ENCODE peak calls at places on chromosomes 5 and 9, in four cellular contexts. One of them, this sample, is unnamed.
A peak's percentile ranks its signal among the peaks of the same experiment; 100 is the strongest.

GRCh38 chr9:16445141-16445920 is 425.1 kb downstream of the BNC2 start:
- DNase-seq in GM23248: peak; percentile 65
- DNase-seq in MM.1S: no peak
- DNase-seq in GM23338: no peak
- DNase-seq in this sample: no peak

GRCh38 chr5:180860273-180860886 is 696 bp downstream of the ZFP62 start:
- DNase-seq in MM.1S: peak; percentile 85
- DNase-seq in GM23338: peak; percentile 84
- DNase-seq in GM23248: peak; percentile 49
- DNase-seq in this sample: peak; percentile 90

GRCh38 chr5:385321-385720 is 57.7 kb upstream of the EXOC3 start:
- DNase-seq in GM23248: no peak
- DNase-seq in MM.1S: no peak
- DNase-seq in GM23338: no peak
- DNase-seq in this sample: no peak

GRCh38 chr9:131179561-131180219 is 54.3 kb downstream of the NUP214 start:
- DNase-seq in GM23248: peak; percentile 90
- DNase-seq in MM.1S: no peak
- DNase-seq in GM23338: no peak
- DNase-seq in this sample: peak; percentile 62

GRCh38 chr5:16737620-16738364 is 121.0 kb upstream of the RETREG1 start:
- DNase-seq in GM23338: peak; percentile 83
- DNase-seq in GM23248: no peak
- DNase-seq in MM.1S: no peak
- DNase-seq in this sample: no peak

GRCh38 chr5:134139891-134140469 is 25.5 kb downstream of the TCF7 start:
- DNase-seq in GM23248: no peak
- DNase-seq in MM.1S: no peak
- DNase-seq in GM23338: no peak
- DNase-seq in this sample: no peak

GRCh38 chr9:109939698-109940342 is 159.8 kb downstream of the PALM2AKAP2 start:
- DNase-seq in GM23338: no peak
- DNase-seq in MM.1S: no peak
- DNase-seq in GM23248: no peak
- DNase-seq in this sample: no peak

GRCh38 chr9:127545196-127546124 is 66.6 kb upstream of the STXBP1 start:
- DNase-seq in GM23248: peak; percentile 65
- DNase-seq in GM23338: no peak
- DNase-seq in MM.1S: no peak
- DNase-seq in this sample: no peak

GRCh38 chr9:79623799-79624721 is 52.3 kb downstream of the TLE4 start:
- DNase-seq in GM23248: peak; percentile 8
- DNase-seq in MM.1S: no peak
- DNase-seq in GM23338: no peak
- DNase-seq in this sample: peak; percentile 54

GRCh38 chr5:94153736-94154450 is 412.5 kb upstream of the POU5F2 start:
- DNase-seq in GM23248: peak; percentile 35
- DNase-seq in GM23338: no peak
- DNase-seq in MM.1S: no peak
- DNase-seq in this sample: no peak

GRCh38 chr5:88804444-88804843 is 78.5 kb downstream of the MEF2C start:
- DNase-seq in GM23338: no peak
- DNase-seq in MM.1S: no peak
- DNase-seq in GM23248: no peak
- DNase-seq in this sample: no peak

GRCh38 chr9:92165472-92165871 is 50.3 kb upstream of the SPTLC1 start:
- DNase-seq in GM23338: no peak
- DNase-seq in GM23248: no peak
- DNase-seq in MM.1S: no peak
- DNase-seq in this sample: no peak

GRCh38 chr9:111253742-111254437 is 76.1 kb downstream of the OR2K2 start:
- DNase-seq in GM23248: no peak
- DNase-seq in MM.1S: no peak
- DNase-seq in GM23338: no peak
- DNase-seq in this sample: no peak

GRCh38 chr9:137682431-137682991 is 63.7 kb downstream of the EHMT1 start:
- DNase-seq in GM23338: no peak
- DNase-seq in GM23248: no peak
- DNase-seq in MM.1S: peak; percentile 90
- DNase-seq in this sample: peak; percentile 83

GRCh38 chr9:137685035-137685885 is 66.5 kb downstream of the EHMT1 start:
- DNase-seq in GM23248: peak; percentile 44
- DNase-seq in MM.1S: no peak
- DNase-seq in GM23338: no peak
- DNase-seq in this sample: no peak

GRCh38 chr9:137685886-137686420 is 67.1 kb downstream of the EHMT1 start:
- DNase-seq in GM23338: no peak
- DNase-seq in MM.1S: no peak
- DNase-seq in GM23248: no peak
- DNase-seq in this sample: no peak

GRCh38 chr9:137680445-137681358 is 61.9 kb downstream of the EHMT1 start:
- DNase-seq in MM.1S: no peak
- DNase-seq in GM23248: no peak
- DNase-seq in GM23338: no peak
- DNase-seq in this sample: no peak

DNA sequence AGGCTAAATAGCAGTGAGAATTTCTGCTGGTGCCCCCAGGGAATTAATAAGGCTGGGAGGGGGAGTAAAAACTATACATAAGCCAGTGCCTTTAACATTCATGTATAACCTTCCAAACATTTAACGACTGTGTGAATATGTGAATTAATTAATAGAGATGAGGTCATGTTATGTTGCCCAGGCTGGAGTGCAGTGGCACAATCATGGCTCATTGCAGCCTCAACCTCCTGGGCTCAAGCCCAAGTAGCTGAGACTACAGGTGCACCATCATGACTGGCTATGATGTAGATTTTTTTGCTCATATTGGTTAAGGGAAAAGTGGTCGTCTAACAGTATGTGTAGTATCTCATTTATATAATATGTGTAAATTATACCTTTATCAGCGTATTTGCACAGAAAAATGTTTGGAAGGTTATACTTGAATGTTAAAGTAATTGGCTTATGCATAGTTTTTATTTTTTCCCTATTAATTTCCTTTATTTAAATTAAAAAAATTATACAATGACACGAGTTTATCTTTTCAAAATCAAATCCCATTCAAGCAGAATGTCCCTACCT is 64.6 kb downstream of the EHMT1 start:
- DNase-seq in MM.1S: no peak
- DNase-seq in GM23338: no peak
- DNase-seq in GM23248: no peak
- DNase-seq in this sample: no peak
- H3K4me1 ChIP-seq in MM.1S: peaks cover 42% of the 10 kb centered on the region
- H3K4me1 ChIP-seq in GM23338: peaks cover 77% of the 10 kb centered on the region
- H3K4me1 ChIP-seq in GM23248: peaks cover 11% of the 10 kb centered on the region
- H3K4me1 ChIP-seq in this sample: peaks cover 77% of the 10 kb centered on the region

DNA sequence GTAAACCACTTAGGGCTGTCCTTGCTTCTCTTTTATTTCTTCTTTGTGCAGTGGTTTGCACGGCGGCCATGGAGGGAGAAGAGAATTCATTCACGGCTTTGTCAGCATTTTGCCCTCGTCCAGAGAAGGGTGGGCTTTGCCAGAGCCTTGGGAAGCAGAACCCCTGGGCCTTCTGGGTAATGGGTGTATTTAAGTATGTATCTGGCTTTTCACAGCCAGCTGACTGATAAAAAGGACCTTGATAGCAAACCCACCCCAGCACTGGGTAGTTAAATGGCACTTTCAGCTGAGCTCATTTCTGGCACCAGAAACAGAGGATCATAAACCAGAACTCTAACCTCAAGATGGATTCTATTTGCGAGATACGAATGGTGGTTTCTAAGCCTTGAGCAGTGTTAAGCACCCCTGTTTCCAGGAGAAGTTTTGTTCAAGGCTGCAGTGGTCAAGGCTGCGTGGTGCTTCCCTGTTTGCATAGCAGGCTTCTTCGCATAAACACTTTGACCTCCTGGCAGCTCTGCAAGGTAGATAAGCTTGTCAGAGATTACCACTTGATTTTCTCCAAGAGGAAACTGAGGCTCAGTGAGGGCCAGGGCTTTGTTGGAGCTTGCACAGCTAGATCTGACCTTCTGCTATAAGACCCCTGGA is 441.6 kb upstream of the KLF4 start:
- DNase-seq in GM23338: no peak
- DNase-seq in MM.1S: no peak
- DNase-seq in GM23248: no peak
- DNase-seq in this sample: no peak
- TF ChIP-seq EZH2phosphoT487 in GM23338: no peak
- TF ChIP-seq EZH2phosphoT487 in MM.1S: no peak
- TF ChIP-seq EZH2phosphoT487 in GM23248: no peak
- TF ChIP-seq EZH2phosphoT487 in this sample: no peak

GRCh38 chr5:3460416-3460815 is 135.2 kb upstream of the IRX1 start:
- DNase-seq in GM23338: no peak
- DNase-seq in GM23248: no peak
- DNase-seq in MM.1S: no peak
- DNase-seq in this sample: no peak

GRCh38 chr5:3466392-3466791 is 129.2 kb upstream of the IRX1 start:
- DNase-seq in MM.1S: no peak
- DNase-seq in GM23338: no peak
- DNase-seq in GM23248: no peak
- DNase-seq in this sample: no peak
- H4K20me1 ChIP-seq in MM.1S: no peaks in the 10 kb centered on the region
- H4K20me1 ChIP-seq in GM23338: no peaks in the 10 kb centered on the region
- H4K20me1 ChIP-seq in GM23248: no peaks in the 10 kb centered on the region
- H4K20me1 ChIP-seq in this sample: no peaks in the 10 kb centered on the region

DNA sequence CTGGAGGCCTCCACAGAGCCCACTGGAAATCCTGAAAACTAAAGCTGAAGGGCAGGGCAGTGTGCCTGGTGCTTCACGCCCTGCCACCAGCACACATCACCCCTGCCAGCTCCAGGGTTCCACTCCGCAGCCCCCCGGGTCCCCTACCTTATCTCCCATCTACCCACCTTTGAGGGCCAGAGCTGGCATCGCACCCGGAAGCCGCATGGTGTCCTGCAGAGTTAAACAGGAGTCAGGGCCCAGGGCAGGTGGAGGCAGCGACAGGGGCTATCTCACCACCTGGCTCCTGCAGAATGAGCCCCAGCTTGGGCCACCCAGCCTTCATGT is 18.8 kb downstream of the PDGFRB start:
- DNase-seq in GM23248: no peak
- DNase-seq in GM23338: no peak
- DNase-seq in MM.1S: no peak
- DNase-seq in this sample: no peak
- H3K4me1 ChIP-seq in GM23248: peaks cover 63% of the 10 kb centered on the region
- H3K4me1 ChIP-seq in GM23338: peaks cover 17% of the 10 kb centered on the region
- H3K4me1 ChIP-seq in MM.1S: no peaks in the 10 kb centered on the region
- H3K4me1 ChIP-seq in this sample: no peaks in the 10 kb centered on the region

DNA sequence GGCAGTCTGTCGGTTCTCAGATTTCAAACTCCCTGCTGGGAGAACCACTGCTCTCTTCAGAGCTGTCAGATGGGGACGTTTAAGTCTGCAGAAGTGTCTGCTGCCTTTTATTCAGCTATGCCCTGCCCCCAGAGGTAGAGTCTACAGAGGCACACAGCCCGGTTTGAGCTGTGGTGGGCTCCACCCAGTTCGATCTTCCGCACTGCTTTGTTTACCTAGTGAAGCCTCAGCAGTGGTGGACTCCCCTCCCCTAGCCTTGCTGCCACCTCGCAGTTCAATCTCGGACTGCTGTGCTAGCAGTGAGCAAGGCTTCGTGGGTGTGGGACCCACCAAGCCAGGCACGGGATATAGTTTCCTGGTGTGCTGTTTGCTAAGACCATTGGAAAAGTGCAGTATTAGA is 8.0 kb downstream of the SLC27A6 start:
- DNase-seq in GM23338: no peak
- DNase-seq in MM.1S: no peak
- DNase-seq in GM23248: no peak
- DNase-seq in this sample: no peak
- TF ChIP-seq EZH2phosphoT487 in GM23338: no peak
- TF ChIP-seq EZH2phosphoT487 in MM.1S: no peak
- TF ChIP-seq EZH2phosphoT487 in GM23248: no peak
- TF ChIP-seq EZH2phosphoT487 in this sample: no peak

GRCh38 chr5:43312076-43312620 is 1.1 kb downstream of the HMGCS1 start:
- DNase-seq in MM.1S: no peak
- DNase-seq in GM23338: no peak
- DNase-seq in GM23248: peak; percentile 7
- DNase-seq in this sample: peak; percentile 20

GRCh38 chr5:43305948-43306563 is 7.2 kb downstream of the HMGCS1 start:
- DNase-seq in GM23338: peak; percentile 79
- DNase-seq in GM23248: peak; percentile 78
- DNase-seq in MM.1S: peak; percentile 83
- DNase-seq in this sample: peak; percentile 74

GRCh38 chr5:43309657-43310056 is 3.6 kb downstream of the HMGCS1 start:
- DNase-seq in GM23338: no peak
- DNase-seq in GM23248: no peak
- DNase-seq in MM.1S: no peak
- DNase-seq in this sample: no peak

GRCh38 chr5:43312699-43313034 is 545 bp downstream of the HMGCS1 start:
- DNase-seq in GM23248: no peak
- DNase-seq in GM23338: no peak
- DNase-seq in MM.1S: peak; percentile 40
- DNase-seq in this sample: peak; percentile 58

DNA sequence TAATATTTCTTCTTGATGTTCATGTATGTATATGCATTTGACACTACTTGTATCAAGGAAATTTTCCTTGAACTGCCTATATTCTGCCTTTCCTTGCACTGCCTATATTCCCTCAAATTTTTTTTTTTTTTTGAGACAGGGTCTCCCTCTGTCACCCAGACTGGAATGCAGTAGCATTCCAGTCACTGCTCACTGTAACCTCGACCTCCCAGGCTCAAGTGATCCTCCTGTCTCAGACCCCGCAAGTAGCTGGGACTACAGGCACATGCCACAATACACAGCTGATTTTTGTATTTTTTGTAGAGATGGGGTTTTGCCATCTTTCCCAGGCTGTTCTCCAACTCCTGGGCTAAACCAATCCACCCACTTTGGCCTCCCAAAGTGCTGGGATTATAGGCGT is 4.1 kb downstream of the HMGCS1 start:
- DNase-seq in GM23338: peak; percentile 22
- DNase-seq in GM23248: no peak
- DNase-seq in MM.1S: no peak
- DNase-seq in this sample: no peak
- H4K20me1 ChIP-seq in GM23338: peaks cover 78% of the 10 kb centered on the region
- H4K20me1 ChIP-seq in GM23248: no peaks in the 10 kb centered on the region
- H4K20me1 ChIP-seq in MM.1S: peaks cover 6% of the 10 kb centered on the region
- H4K20me1 ChIP-seq in this sample: peaks cover 45% of the 10 kb centered on the region